ENCODE peak calls at places on chromosomes 1 and 21, in six cellular contexts. S is cardiac fibroblast; C is foreskin fibroblast; B is SJSA1; Q is naive thymus-derived CD8-positive, alpha-beta T cell; A is EL. D is an unnamed sample.

GRCh38 chr1:205714190-205714905 is 34.0 kb upstream of the SLC45A3 start:
- DNase-seq in C (peak), B (no peak), S (peak), A (peak), Q (no peak), D (peak)

GRCh38 chr1:214469290-214469689 is 82.1 kb downstream of the PTPN14 start:
- DNase-seq in A (peak), Q (no peak), B (no peak), C (no peak), S (no peak), D (no peak)

GRCh38 chr1:224245188-224245587 is 62.1 kb downstream of the DEGS1 start:
- DNase-seq in C (peak), B (no peak), A (peak), S (peak), Q (peak), D (no peak)

GRCh38 chr1:161189036-161189435 is 9.8 kb downstream of the ADAMTS4 start:
- DNase-seq in Q (no peak), A (no peak), S (no peak), B (no peak), C (peak), D (no peak)

GRCh38 chr21:19553930-19554615 is 1150.5 kb upstream of the TMPRSS15 start:
- DNase-seq in A (no peak), B (no peak), Q (no peak), C (no peak), S (no peak), D (no peak)

GRCh38 chr1:246450485-246451251 is 56.4 kb downstream of the SMYD3 start:
- DNase-seq in Q (no peak), A (peak), B (peak), S (peak), C (peak), D (no peak)

GRCh38 chr1:159854693-159855192 is 7.7 kb downstream of the VSIG8 start:
- DNase-seq in S (peak), A (peak), B (peak), C (peak), Q (peak), D (peak)

GRCh38 chr1:185559684-185560310 is 174.4 kb upstream of the HMCN1 start:
- DNase-seq in S (peak), Q (peak), A (peak), C (peak), B (no peak), D (no peak)

GRCh38 chr1:31823780-31824179 is 8.0 kb upstream of the SPOCD1 start:
- DNase-seq in S (no peak), Q (no peak), A (no peak), B (no peak), C (no peak), D (no peak)

GRCh38 chr1:32801096-32801713 is 16.0 kb downstream of the YARS1 start:
- DNase-seq in B (peak), S (no peak), C (peak), Q (peak), A (peak), D (no peak)

GRCh38 chr1:207672525-207673130 is 27.7 kb downstream of the CR1L start:
- DNase-seq in S (peak), A (peak), Q (no peak), C (peak), B (no peak), D (no peak)

GRCh38 chr1:31570906-31571305 is 5.4 kb upstream of the TINAGL1 start:
- DNase-seq in A (peak), C (peak), Q (no peak), B (no peak), S (no peak), D (no peak)

GRCh38 chr1:19199393-19200280 is 10.4 kb downstream of the UBR4 start:
- DNase-seq in B (no peak), A (no peak), Q (no peak), C (no peak), S (no peak), D (no peak)

GRCh38 chr1:213568929-213569815 is 418.6 kb upstream of the PROX1 start:
- DNase-seq in C (no peak), A (no peak), S (no peak), Q (no peak), B (no peak), D (no peak)

GRCh38 chr1:157470276-157470675 is 82.0 kb downstream of the FCRL5 start:
- DNase-seq in A (no peak), S (no peak), B (no peak), C (no peak), Q (no peak), D (no peak)

GRCh38 chr1:148162363-148162762 is 10.3 kb upstream of the NBPF11 start:
- DNase-seq in A (no peak), S (no peak), C (no peak), B (no peak), Q (no peak), D (no peak)

GRCh38 chr1:88062650-88063153 is 621.4 kb upstream of the PKN2 start:
- DNase-seq in C (no peak), Q (no peak), B (no peak), S (no peak), A (no peak), D (no peak)

GRCh38 chr1:53987880-53988279 is 30.1 kb downstream of the LDLRAD1 start:
- DNase-seq in Q (no peak), A (no peak), C (peak), S (no peak), B (no peak), D (no peak)

GRCh38 chr21:36589352-36589971 is 109.5 kb upstream of the SIM2 start:
- DNase-seq in A (peak), S (peak), B (no peak), C (peak), Q (no peak), D (no peak)

GRCh38 chr1:38728176-38728908 is 131.2 kb downstream of the RRAGC start:
- DNase-seq in C (peak), A (peak), S (peak), Q (no peak), B (peak), D (peak)